ENCODE peak calls at places on chromosomes 11 and 22, in nine cellular contexts. One of them, this sample, is unnamed.

GRCh38 chr22:48379371-48379770 is 1448.3 kb downstream of the BRD1 start:
- DNase-seq in WTC11: no peak
- DNase-seq in T-helper 9 cell: no peak
- DNase-seq in heart left ventricle: no peak
- DNase-seq in left colon: no peak
- DNase-seq in GM20000: no peak
- DNase-seq in effector CD4-positive, alpha-beta T cell: no peak
- DNase-seq in fibroblast of the aortic adventitia: no peak
- DNase-seq in DMS153: no peak
- DNase-seq in this sample: no peak

GRCh38 chr22:37274380-37274862 is 7.9 kb upstream of the CYTH4 start:
- DNase-seq in WTC11: no peak
- DNase-seq in T-helper 9 cell: no peak
- DNase-seq in heart left ventricle: peak; percentile 78
- DNase-seq in left colon: peak; percentile 53
- DNase-seq in GM20000: peak; percentile 63
- DNase-seq in effector CD4-positive, alpha-beta T cell: no peak
- DNase-seq in fibroblast of the aortic adventitia: no peak
- DNase-seq in DMS153: no peak
- DNase-seq in this sample: peak; percentile 79

GRCh38 chr22:45602824-45603301 is 68.8 kb upstream of the ATXN10 start:
- DNase-seq in WTC11: peak; percentile 65
- DNase-seq in T-helper 9 cell: no peak
- DNase-seq in heart left ventricle: no peak
- DNase-seq in left colon: no peak
- DNase-seq in GM20000: no peak
- DNase-seq in effector CD4-positive, alpha-beta T cell: no peak
- DNase-seq in fibroblast of the aortic adventitia: peak; percentile 53
- DNase-seq in DMS153: peak; percentile 92
- DNase-seq in this sample: peak; percentile 58

GRCh38 chr22:21718492-21718891 is 17.1 kb downstream of the YPEL1 start:
- DNase-seq in WTC11: no peak
- DNase-seq in T-helper 9 cell: no peak
- DNase-seq in heart left ventricle: no peak
- DNase-seq in left colon: no peak
- DNase-seq in GM20000: no peak
- DNase-seq in effector CD4-positive, alpha-beta T cell: no peak
- DNase-seq in fibroblast of the aortic adventitia: no peak
- DNase-seq in DMS153: no peak
- DNase-seq in this sample: no peak

GRCh38 chr11:12285811-12286222 is 91.6 kb upstream of the PARVA start:
- DNase-seq in WTC11: no peak
- DNase-seq in T-helper 9 cell: no peak
- DNase-seq in heart left ventricle: no peak
- DNase-seq in left colon: no peak
- DNase-seq in GM20000: no peak
- DNase-seq in effector CD4-positive, alpha-beta T cell: no peak
- DNase-seq in fibroblast of the aortic adventitia: no peak
- DNase-seq in DMS153: no peak
- DNase-seq in this sample: no peak

GRCh38 chr11:56642339-56642738 is at the start of gene OR5AP2:
- DNase-seq in WTC11: no peak
- DNase-seq in T-helper 9 cell: no peak
- DNase-seq in heart left ventricle: no peak
- DNase-seq in left colon: no peak
- DNase-seq in GM20000: no peak
- DNase-seq in effector CD4-positive, alpha-beta T cell: no peak
- DNase-seq in fibroblast of the aortic adventitia: no peak
- DNase-seq in DMS153: no peak
- DNase-seq in this sample: no peak

GRCh38 chr11:121721961-121722360 is 269.2 kb upstream of the SORL1-AS1 start:
- DNase-seq in WTC11: no peak
- DNase-seq in T-helper 9 cell: no peak
- DNase-seq in heart left ventricle: no peak
- DNase-seq in left colon: no peak
- DNase-seq in GM20000: no peak
- DNase-seq in effector CD4-positive, alpha-beta T cell: no peak
- DNase-seq in fibroblast of the aortic adventitia: no peak
- DNase-seq in DMS153: no peak
- DNase-seq in this sample: no peak

GRCh38 chr22:41848468-41848867 is 15.6 kb downstream of the SREBF2 start:
- DNase-seq in WTC11: no peak
- DNase-seq in T-helper 9 cell: no peak
- DNase-seq in heart left ventricle: peak; percentile 39
- DNase-seq in left colon: peak; percentile 92
- DNase-seq in GM20000: no peak
- DNase-seq in effector CD4-positive, alpha-beta T cell: no peak
- DNase-seq in fibroblast of the aortic adventitia: peak; percentile 43
- DNase-seq in DMS153: no peak
- DNase-seq in this sample: no peak

GRCh38 chr22:43381693-43382092 is 30.1 kb upstream of the MPPED1 start:
- DNase-seq in WTC11: no peak
- DNase-seq in T-helper 9 cell: no peak
- DNase-seq in heart left ventricle: no peak
- DNase-seq in left colon: no peak
- DNase-seq in GM20000: no peak
- DNase-seq in effector CD4-positive, alpha-beta T cell: no peak
- DNase-seq in fibroblast of the aortic adventitia: no peak
- DNase-seq in DMS153: no peak
- DNase-seq in this sample: no peak

GRCh38 chr11:60844870-60845221 is 2.9 kb downstream of the CCDC86 start:
- DNase-seq in WTC11: no peak
- DNase-seq in T-helper 9 cell: no peak
- DNase-seq in heart left ventricle: no peak
- DNase-seq in left colon: no peak
- DNase-seq in GM20000: no peak
- DNase-seq in effector CD4-positive, alpha-beta T cell: no peak
- DNase-seq in fibroblast of the aortic adventitia: no peak
- DNase-seq in DMS153: no peak
- DNase-seq in this sample: no peak

GRCh38 chr11:61826930-61827572 is 1.0 kb upstream of the FADS2 start:
- DNase-seq in WTC11: no peak
- DNase-seq in T-helper 9 cell: no peak
- DNase-seq in heart left ventricle: peak; percentile 62
- DNase-seq in left colon: no peak
- DNase-seq in GM20000: peak; percentile 45
- DNase-seq in effector CD4-positive, alpha-beta T cell: no peak
- DNase-seq in fibroblast of the aortic adventitia: no peak
- DNase-seq in DMS153: no peak
- DNase-seq in this sample: no peak

GRCh38 chr22:38756631-38757463 is 1.0 kb upstream of the SUN2 start:
- DNase-seq in WTC11: no peak
- DNase-seq in T-helper 9 cell: no peak
- DNase-seq in heart left ventricle: peak; percentile 34
- DNase-seq in left colon: no peak
- DNase-seq in GM20000: no peak
- DNase-seq in effector CD4-positive, alpha-beta T cell: no peak
- DNase-seq in fibroblast of the aortic adventitia: no peak
- DNase-seq in DMS153: no peak
- DNase-seq in this sample: peak; percentile 55

GRCh38 chr11:10400856-10401255 is 54.2 kb upstream of the AMPD3 start:
- DNase-seq in WTC11: no peak
- DNase-seq in T-helper 9 cell: no peak
- DNase-seq in heart left ventricle: no peak
- DNase-seq in left colon: no peak
- DNase-seq in GM20000: no peak
- DNase-seq in effector CD4-positive, alpha-beta T cell: no peak
- DNase-seq in fibroblast of the aortic adventitia: no peak
- DNase-seq in DMS153: no peak
- DNase-seq in this sample: no peak

GRCh38 chr11:16395601-16396000 is 39.3 kb upstream of the SOX6 start:
- DNase-seq in WTC11: no peak
- DNase-seq in T-helper 9 cell: no peak
- DNase-seq in heart left ventricle: no peak
- DNase-seq in left colon: no peak
- DNase-seq in GM20000: no peak
- DNase-seq in effector CD4-positive, alpha-beta T cell: no peak
- DNase-seq in fibroblast of the aortic adventitia: no peak
- DNase-seq in DMS153: no peak
- DNase-seq in this sample: no peak

GRCh38 chr11:74766905-74767304 is 18.3 kb downstream of the RNF169 start:
- DNase-seq in WTC11: no peak
- DNase-seq in T-helper 9 cell: no peak
- DNase-seq in heart left ventricle: no peak
- DNase-seq in left colon: no peak
- DNase-seq in GM20000: no peak
- DNase-seq in effector CD4-positive, alpha-beta T cell: no peak
- DNase-seq in fibroblast of the aortic adventitia: no peak
- DNase-seq in DMS153: no peak
- DNase-seq in this sample: no peak

GRCh38 chr11:120254788-120255518 is 15.0 kb downstream of the POU2F3 start:
- DNase-seq in WTC11: peak; percentile 68
- DNase-seq in T-helper 9 cell: no peak
- DNase-seq in heart left ventricle: no peak
- DNase-seq in left colon: no peak
- DNase-seq in GM20000: no peak
- DNase-seq in effector CD4-positive, alpha-beta T cell: no peak
- DNase-seq in fibroblast of the aortic adventitia: no peak
- DNase-seq in DMS153: peak; percentile 5
- DNase-seq in this sample: no peak

GRCh38 chr22:24564376-24565058 is 8.7 kb downstream of the SNRPD3 start:
- DNase-seq in WTC11: no peak
- DNase-seq in T-helper 9 cell: no peak
- DNase-seq in heart left ventricle: peak; percentile 61
- DNase-seq in left colon: no peak
- DNase-seq in GM20000: no peak
- DNase-seq in effector CD4-positive, alpha-beta T cell: no peak
- DNase-seq in fibroblast of the aortic adventitia: peak; percentile 34
- DNase-seq in DMS153: no peak
- DNase-seq in this sample: no peak

GRCh38 chr11:76669901-76670474 is 559 bp downstream of the LRRC32 start:
- DNase-seq in WTC11: no peak
- DNase-seq in T-helper 9 cell: no peak
- DNase-seq in heart left ventricle: peak; percentile 54
- DNase-seq in left colon: no peak
- DNase-seq in GM20000: no peak
- DNase-seq in effector CD4-positive, alpha-beta T cell: no peak
- DNase-seq in fibroblast of the aortic adventitia: peak; percentile 85
- DNase-seq in DMS153: no peak
- DNase-seq in this sample: peak; percentile 52

GRCh38 chr11:66854231-66854661 is 2.6 kb upstream of the LRFN4 start:
- DNase-seq in WTC11: no peak
- DNase-seq in T-helper 9 cell: no peak
- DNase-seq in heart left ventricle: no peak
- DNase-seq in left colon: peak; percentile 24
- DNase-seq in GM20000: no peak
- DNase-seq in effector CD4-positive, alpha-beta T cell: no peak
- DNase-seq in fibroblast of the aortic adventitia: no peak
- DNase-seq in DMS153: no peak
- DNase-seq in this sample: no peak

GRCh38 chr11:8265681-8266241 is 2.1 kb upstream of the LMO1 start:
- DNase-seq in WTC11: peak; percentile 44
- DNase-seq in T-helper 9 cell: no peak
- DNase-seq in heart left ventricle: no peak
- DNase-seq in left colon: peak; percentile 13
- DNase-seq in GM20000: no peak
- DNase-seq in effector CD4-positive, alpha-beta T cell: no peak
- DNase-seq in fibroblast of the aortic adventitia: no peak
- DNase-seq in DMS153: no peak
- DNase-seq in this sample: no peak

GRCh38 chr11:94597896-94598295 is 30.7 kb downstream of the PIWIL4 start:
- DNase-seq in WTC11: no peak
- DNase-seq in T-helper 9 cell: no peak
- DNase-seq in heart left ventricle: no peak
- DNase-seq in left colon: no peak
- DNase-seq in GM20000: no peak
- DNase-seq in effector CD4-positive, alpha-beta T cell: no peak
- DNase-seq in fibroblast of the aortic adventitia: peak; percentile 50
- DNase-seq in DMS153: no peak
- DNase-seq in this sample: peak; percentile 22

GRCh38 chr11:65766535-65766934 is 14.2 kb downstream of the AP5B1 start:
- DNase-seq in WTC11: no peak
- DNase-seq in T-helper 9 cell: no peak
- DNase-seq in heart left ventricle: no peak
- DNase-seq in left colon: no peak
- DNase-seq in GM20000: no peak
- DNase-seq in effector CD4-positive, alpha-beta T cell: no peak
- DNase-seq in fibroblast of the aortic adventitia: peak; percentile 32
- DNase-seq in DMS153: no peak
- DNase-seq in this sample: no peak

GRCh38 chr22:35348026-35348590 is 32.8 kb upstream of the HMOX1 start:
- DNase-seq in WTC11: no peak
- DNase-seq in T-helper 9 cell: no peak
- DNase-seq in heart left ventricle: no peak
- DNase-seq in left colon: no peak
- DNase-seq in GM20000: no peak
- DNase-seq in effector CD4-positive, alpha-beta T cell: no peak
- DNase-seq in fibroblast of the aortic adventitia: no peak
- DNase-seq in DMS153: no peak
- DNase-seq in this sample: no peak

GRCh38 chr11:60989108-60989650 is 17.7 kb downstream of the CD6 start:
- DNase-seq in WTC11: no peak
- DNase-seq in T-helper 9 cell: no peak
- DNase-seq in heart left ventricle: no peak
- DNase-seq in left colon: no peak
- DNase-seq in GM20000: no peak
- DNase-seq in effector CD4-positive, alpha-beta T cell: no peak
- DNase-seq in fibroblast of the aortic adventitia: no peak
- DNase-seq in DMS153: no peak
- DNase-seq in this sample: peak; percentile 57

GRCh38 chr11:46361283-46362145 is 14.3 kb downstream of the DGKZ start:
- DNase-seq in WTC11: no peak
- DNase-seq in T-helper 9 cell: no peak
- DNase-seq in heart left ventricle: peak; percentile 86
- DNase-seq in left colon: no peak
- DNase-seq in GM20000: peak; percentile 94
- DNase-seq in effector CD4-positive, alpha-beta T cell: peak; percentile 57
- DNase-seq in fibroblast of the aortic adventitia: peak; percentile 21
- DNase-seq in DMS153: peak; percentile 70
- DNase-seq in this sample: peak; percentile 88

GRCh38 chr11:20739004-20739612 is 69.7 kb downstream of the NELL1 start:
- DNase-seq in WTC11: no peak
- DNase-seq in T-helper 9 cell: no peak
- DNase-seq in heart left ventricle: no peak
- DNase-seq in left colon: no peak
- DNase-seq in GM20000: no peak
- DNase-seq in effector CD4-positive, alpha-beta T cell: no peak
- DNase-seq in fibroblast of the aortic adventitia: no peak
- DNase-seq in DMS153: no peak
- DNase-seq in this sample: no peak

GRCh38 chr22:46233231-46233630 is 16.9 kb downstream of the CDPF1 start:
- DNase-seq in WTC11: no peak
- DNase-seq in T-helper 9 cell: no peak
- DNase-seq in heart left ventricle: peak; percentile 80
- DNase-seq in left colon: no peak
- DNase-seq in GM20000: no peak
- DNase-seq in effector CD4-positive, alpha-beta T cell: no peak
- DNase-seq in fibroblast of the aortic adventitia: peak; percentile 7
- DNase-seq in DMS153: peak; percentile 45
- DNase-seq in this sample: no peak

GRCh38 chr22:39469326-39469680 is 12.5 kb downstream of the MGAT3 start:
- DNase-seq in WTC11: no peak
- DNase-seq in T-helper 9 cell: no peak
- DNase-seq in heart left ventricle: no peak
- DNase-seq in left colon: no peak
- DNase-seq in GM20000: no peak
- DNase-seq in effector CD4-positive, alpha-beta T cell: no peak
- DNase-seq in fibroblast of the aortic adventitia: no peak
- DNase-seq in DMS153: no peak
- DNase-seq in this sample: no peak

GRCh38 chr11:127649958-127650357 is 649.4 kb upstream of the KIRREL3 start:
- DNase-seq in WTC11: no peak
- DNase-seq in T-helper 9 cell: no peak
- DNase-seq in heart left ventricle: no peak
- DNase-seq in left colon: no peak
- DNase-seq in GM20000: no peak
- DNase-seq in effector CD4-positive, alpha-beta T cell: no peak
- DNase-seq in fibroblast of the aortic adventitia: no peak
- DNase-seq in DMS153: no peak
- DNase-seq in this sample: no peak

GRCh38 chr11:130871616-130872015 is 44.7 kb downstream of the SNX19 start:
- DNase-seq in WTC11: no peak
- DNase-seq in T-helper 9 cell: no peak
- DNase-seq in heart left ventricle: no peak
- DNase-seq in left colon: no peak
- DNase-seq in GM20000: no peak
- DNase-seq in effector CD4-positive, alpha-beta T cell: no peak
- DNase-seq in fibroblast of the aortic adventitia: no peak
- DNase-seq in DMS153: no peak
- DNase-seq in this sample: no peak

GRCh38 chr11:77406396-77406795 is 67.5 kb downstream of the PAK1 start:
- DNase-seq in WTC11: no peak
- DNase-seq in T-helper 9 cell: no peak
- DNase-seq in heart left ventricle: no peak
- DNase-seq in left colon: no peak
- DNase-seq in GM20000: no peak
- DNase-seq in effector CD4-positive, alpha-beta T cell: no peak
- DNase-seq in fibroblast of the aortic adventitia: no peak
- DNase-seq in DMS153: peak; percentile 11
- DNase-seq in this sample: no peak

This sample was measured in OCI-LY7.